ENCODE peak calls at places on chromosomes 13 and 19, in seven cellular contexts. I is left ventricle myocardium inferior, Y is HCT116, K is thoracic aorta, S is HepG2, N is transverse colon, A is ovary. O is an unnamed sample. For H3K4me1, the result is how much of the 10 kb centered on the place peaks cover.

GRCh38 chr13:114134111-114134943 is 1.9 kb upstream of the RASA3 start:
- DNase-seq in N (no peak), Y (no peak), K (no peak), I (no peak), S (no peak), A (no peak), O (no peak)

GRCh38 chr13:98393873-98394272 is 183.0 kb downstream of the STK24 start:
- DNase-seq in A (no peak), Y (no peak), I (no peak), K (no peak), N (no peak), S (no peak), O (no peak)

GRCh38 chr13:42354246-42355117 is 82.5 kb downstream of the AKAP11 start:
- DNase-seq in K (no peak), A (no peak), Y (no peak), N (no peak), I (no peak), S (no peak), O (no peak)

GRCh38 chr19:49801966-49802661 is 11.0 kb downstream of the FUZ start:
- DNase-seq in I (peak), K (peak), A (peak), Y (no peak), S (no peak), N (peak), O (peak)

GRCh38 chr13:49322702-49323101 is 75.0 kb downstream of the CDADC1 start:
- DNase-seq in N (no peak), I (no peak), K (no peak), Y (no peak), S (no peak), A (no peak), O (no peak)

GRCh38 chr13:97068146-97068545 is 73.9 kb upstream of the OXGR1 start:
- DNase-seq in K (no peak), A (no peak), I (no peak), Y (no peak), S (no peak), N (no peak), O (no peak)

GRCh38 chr19:50857366-50857765 is 2.7 kb downstream of the KLK3 start:
- DNase-seq in N (no peak), Y (no peak), A (no peak), I (no peak), K (no peak), S (no peak), O (no peak)

GRCh38 chr19:48745208-48745995 is 1.3 kb downstream of the IZUMO1 start:
- DNase-seq in I (no peak), N (peak), K (no peak), Y (no peak), A (peak), S (peak), O (peak)

GRCh38 chr13:97459215-97459772 is 25.3 kb downstream of the RAP2A start:
- DNase-seq in A (no peak), K (no peak), I (no peak), N (no peak), S (no peak), Y (no peak), O (no peak)

GRCh38 chr19:48330012-48330681 is 4.8 kb downstream of the EMP3 start:
- DNase-seq in A (peak), N (peak), I (peak), Y (no peak), K (no peak), S (no peak), O (peak)

GRCh38 chr13:71051573-71051972 is 815.4 kb downstream of the DACH1 start:
- DNase-seq in Y (no peak), K (no peak), N (no peak), A (no peak), S (no peak), I (no peak), O (no peak)

GRCh38 chr19:3047307-3048189 is 14.7 kb downstream of the TLE5 start:
- DNase-seq in S (peak), I (peak), N (peak), Y (peak), A (peak), K (peak), O (peak)

GRCh38 chr13:34533941-34534340 is 408.1 kb upstream of the NBEA start:
- DNase-seq in S (no peak), Y (no peak), K (no peak), N (no peak), I (no peak), A (no peak), O (no peak)

GRCh38 chr19:50222691-50223438 is 19.4 kb downstream of the MYH14 start:
- DNase-seq in K (no peak), N (no peak), A (no peak), I (no peak), S (no peak), Y (no peak), O (no peak)

GRCh38 chr19:53892981-53893325 is 11.0 kb downstream of the PRKCG start:
- DNase-seq in K (no peak), A (no peak), Y (no peak), N (no peak), I (no peak), S (no peak), O (no peak)

GRCh38 chr13:80341771-80342271 is 895 bp upstream of the SPRY2 start:
- DNase-seq in A (peak), I (peak), N (peak), Y (no peak), S (peak), K (no peak), O (peak)

GRCh38 chr19:9917322-9917721 is 19.0 kb downstream of the OLFM2 start:
- DNase-seq in K (no peak), S (peak), A (no peak), Y (peak), N (no peak), I (no peak), O (peak)

GRCh38 chr13:110685305-110685704 is 20.6 kb downstream of the CARS2 start:
- DNase-seq in I (no peak), A (no peak), N (no peak), K (no peak), Y (no peak), S (no peak), O (peak)

GRCh38 chr19:11203194-11204075 is 6.1 kb upstream of the KANK2 start:
- DNase-seq in Y (no peak), S (peak), N (peak), I (peak), K (peak), A (peak), O (peak)

GRCh38 chr19:339262-339887 is 5.2 kb downstream of the MIER2 start:
- DNase-seq in N (no peak), A (no peak), S (no peak), I (no peak), Y (no peak), K (no peak), O (no peak)

GRCh38 chr13:40665754-40666057 is 735 bp downstream of the FOXO1 start:
- DNase-seq in N (no peak), K (no peak), A (no peak), S (no peak), Y (no peak), I (peak), O (no peak)

GRCh38 chr13:30697177-30697953 is 38.0 kb upstream of the ALOX5AP start:
- DNase-seq in K (no peak), Y (no peak), S (no peak), I (no peak), N (no peak), A (no peak), O (no peak)

GRCh38 chr13:28001837-28002473 is 13.5 kb upstream of the URAD start:
- DNase-seq in S (no peak), Y (no peak), I (no peak), N (no peak), A (no peak), K (no peak), O (no peak)

GRCh38 chr19:11332822-11333221 is 6.6 kb downstream of the RAB3D start:
- DNase-seq in K (no peak), N (no peak), S (no peak), Y (no peak), A (peak), I (no peak), O (no peak)

GRCh38 chr19:53571339-53571738 is 33.4 kb downstream of the ZNF331 start:
- DNase-seq in N (no peak), K (no peak), A (no peak), S (no peak), I (no peak), Y (no peak), O (no peak)

GRCh38 chr19:56295531-56296455 is 18.8 kb downstream of the ZSCAN5A start:
- DNase-seq in K (no peak), S (no peak), Y (no peak), I (no peak), A (no peak), N (no peak), O (no peak)

GRCh38 chr13:20035130-20035529 is 76.6 kb downstream of the ZMYM2 start:
- DNase-seq in A (no peak), I (no peak), Y (no peak), S (no peak), K (no peak), N (no peak), O (no peak)

DNA sequence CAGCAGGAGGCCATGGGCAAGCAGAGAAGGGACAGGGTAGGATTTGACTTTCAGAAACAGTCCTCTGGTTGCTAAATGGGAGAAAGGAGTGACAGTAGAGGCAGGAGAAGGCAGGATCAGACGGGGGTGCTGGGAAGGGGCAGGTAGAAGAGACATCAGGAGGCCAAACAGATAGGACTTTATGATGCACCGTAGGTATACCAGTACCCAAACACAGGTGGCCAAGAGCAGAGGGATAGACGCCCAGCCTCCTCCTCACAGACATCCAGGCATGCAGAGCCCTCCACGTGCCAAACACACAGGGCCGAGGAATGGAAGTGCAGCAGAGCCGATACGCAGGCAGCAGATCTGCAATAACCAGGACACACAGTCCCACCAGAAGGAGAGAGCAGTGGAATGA is 1.3 kb upstream of the AXL start:
- DNase-seq in N (no peak), K (no peak), I (no peak), A (no peak), Y (no peak), S (no peak), O (no peak)
- H3K27ac ChIP-seq in N (peak), K (peak), I (peak), A (peak), Y (peak), S (no peak), O (no peak)

GRCh38 chr13:95533545-95534135 is 18.9 kb upstream of the CLDN10 start:
- DNase-seq in N (peak), S (no peak), K (no peak), I (no peak), Y (no peak), A (no peak), O (no peak)
- TF ChIP-seq CTCF in N (no peak), S (no peak), K (no peak), I (no peak), Y (no peak), A (no peak), O (no peak)

DNA sequence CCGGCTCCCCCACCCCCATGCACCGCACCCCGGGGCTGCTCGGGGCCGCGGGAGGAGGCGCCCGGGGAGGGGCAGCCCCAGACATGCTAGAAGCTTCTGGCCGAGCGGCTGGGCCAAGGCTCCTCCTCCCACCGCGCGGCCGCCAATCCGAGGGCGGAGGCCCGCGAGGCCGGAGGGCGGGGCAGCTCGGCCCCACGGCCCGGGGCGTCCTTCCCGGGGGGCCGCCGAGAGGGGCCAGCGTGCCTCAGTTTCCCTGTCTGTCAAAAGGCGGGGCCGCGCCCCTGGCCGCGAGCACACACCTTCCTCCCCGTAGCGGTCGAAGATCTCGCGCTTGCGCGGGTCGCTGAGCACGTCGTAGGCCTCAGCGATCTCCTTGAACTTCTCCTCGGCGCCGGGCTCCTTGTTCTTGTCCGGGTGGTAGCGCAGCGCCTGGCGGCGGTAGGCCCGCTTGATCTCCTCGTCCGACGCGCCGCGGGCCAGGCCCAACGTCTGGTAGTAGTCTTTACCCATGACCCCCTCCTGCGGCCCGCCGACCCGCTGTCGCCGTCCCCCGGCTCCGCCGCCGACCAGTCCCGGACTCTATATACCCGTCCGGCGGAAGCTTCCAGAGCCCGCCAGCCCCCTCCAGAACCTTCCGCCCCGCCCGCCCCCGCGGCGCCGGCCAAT is at the start of gene DNAJB1:
- DNase-seq in I (peak), Y (no peak), S (peak), K (no peak), A (peak), N (peak), O (peak)
- H3K4me1 ChIP-seq in I (half or more), Y (half or more), S (half or more), K (under half), A (under half), N (under half), O (half or more)

DNA sequence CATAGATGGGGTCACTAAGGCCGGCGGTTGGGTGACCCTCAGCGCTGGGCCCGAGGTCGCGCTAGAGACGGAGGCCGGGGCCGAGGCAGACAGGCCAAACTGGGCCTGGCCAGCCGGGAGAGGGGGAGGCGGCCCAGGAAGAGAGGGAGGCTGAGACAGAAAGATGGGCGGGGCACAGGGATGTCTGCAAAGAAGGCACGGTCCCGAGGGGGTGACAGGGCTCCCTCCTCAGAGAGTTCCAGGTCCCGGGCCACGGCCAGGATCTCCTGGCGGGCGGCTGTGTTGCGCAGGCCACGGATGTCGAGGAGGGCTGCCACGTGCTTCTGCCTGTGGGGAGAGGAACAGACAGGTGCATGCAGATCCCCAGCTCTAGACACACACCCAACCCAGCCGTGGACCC is 32.2 kb downstream of the EXOC3L2 start:
- DNase-seq in K (no peak), I (no peak), A (no peak), N (no peak), S (no peak), Y (no peak), O (no peak)
- H3K27ac ChIP-seq in K (no peak), I (peak), A (no peak), N (no peak), S (no peak), Y (no peak), O (peak)

DNA sequence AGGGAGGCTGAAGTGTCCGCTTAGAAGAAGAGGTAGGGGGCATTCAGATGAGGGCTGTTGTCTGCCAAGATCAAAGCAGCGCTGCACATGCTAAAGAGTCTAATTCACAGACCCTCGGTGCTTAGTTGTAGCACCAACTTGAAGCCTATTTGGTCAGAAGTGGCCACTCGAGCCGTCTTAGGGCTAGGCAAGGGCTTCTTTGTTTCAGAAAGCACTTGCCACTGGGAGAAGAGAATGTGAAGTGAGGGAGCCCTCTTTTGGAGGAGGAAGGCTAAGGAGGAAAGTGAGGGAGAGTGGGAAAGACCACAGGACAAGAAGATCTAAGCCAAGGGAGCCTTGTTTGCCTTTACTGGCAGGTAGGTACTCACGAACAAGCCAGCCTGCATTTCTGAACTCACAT is 313.4 kb upstream of the TMTC4 start:
- DNase-seq in N (no peak), K (no peak), S (no peak), Y (no peak), A (no peak), I (no peak), O (no peak)
- TF ChIP-seq CTCF in N (no peak), K (no peak), S (peak), Y (peak), A (no peak), I (no peak), O (no peak)

O was measured in adrenal gland.